ENCODE peak calls at places on chromosomes 12 and 14, in seven cellular contexts. One of them, this sample, is unnamed.
A peak's percentile ranks its signal among the peaks of the same experiment; 100 is the strongest.

GRCh38 chr12:67655829-67656614 is 7.5 kb downstream of the DYRK2 start:
- DNase-seq in T-cell: no peak
- DNase-seq in hypothalamus: no peak
- DNase-seq in right cardiac atrium: no peak
- DNase-seq in amniotic stem cell: no peak
- DNase-seq in anterior cingulate cortex: no peak
- DNase-seq in GOT3: no peak
- DNase-seq in this sample: no peak

GRCh38 chr12:45991289-45992249 is 1.2 kb upstream of the SCAF11 start:
- DNase-seq in hypothalamus: peak; percentile 82
- DNase-seq in right cardiac atrium: peak; percentile 92
- DNase-seq in T-cell: peak; percentile 82
- DNase-seq in amniotic stem cell: peak; percentile 37
- DNase-seq in GOT3: peak; percentile 26
- DNase-seq in anterior cingulate cortex: peak; percentile 77
- DNase-seq in this sample: peak; percentile 36

GRCh38 chr12:123990512-123990911 is 17.5 kb downstream of the ZNF664 start:
- DNase-seq in hypothalamus: no peak
- DNase-seq in GOT3: no peak
- DNase-seq in T-cell: no peak
- DNase-seq in amniotic stem cell: no peak
- DNase-seq in anterior cingulate cortex: no peak
- DNase-seq in right cardiac atrium: no peak
- DNase-seq in this sample: no peak

GRCh38 chr14:104075530-104076151 is 9.9 kb upstream of the ASPG start:
- DNase-seq in GOT3: no peak
- DNase-seq in T-cell: no peak
- DNase-seq in amniotic stem cell: no peak
- DNase-seq in hypothalamus: no peak
- DNase-seq in anterior cingulate cortex: no peak
- DNase-seq in right cardiac atrium: no peak
- DNase-seq in this sample: no peak

GRCh38 chr12:21301-22189 is 45.0 kb upstream of the IQSEC3 start:
- DNase-seq in GOT3: no peak
- DNase-seq in amniotic stem cell: no peak
- DNase-seq in anterior cingulate cortex: no peak
- DNase-seq in hypothalamus: no peak
- DNase-seq in right cardiac atrium: no peak
- DNase-seq in T-cell: no peak
- DNase-seq in this sample: no peak

GRCh38 chr14:105527381-105528196 is 1.2 kb downstream of the TMEM121 start:
- DNase-seq in hypothalamus: no peak
- DNase-seq in anterior cingulate cortex: no peak
- DNase-seq in amniotic stem cell: no peak
- DNase-seq in GOT3: no peak
- DNase-seq in T-cell: no peak
- DNase-seq in right cardiac atrium: peak; percentile 74
- DNase-seq in this sample: no peak

GRCh38 chr12:109871678-109872314 is 8.5 kb downstream of the GLTP start:
- DNase-seq in right cardiac atrium: no peak
- DNase-seq in amniotic stem cell: no peak
- DNase-seq in T-cell: no peak
- DNase-seq in hypothalamus: no peak
- DNase-seq in GOT3: no peak
- DNase-seq in anterior cingulate cortex: no peak
- DNase-seq in this sample: no peak

GRCh38 chr12:127257366-127257935 is 1009.5 kb upstream of the TMEM132C start:
- DNase-seq in hypothalamus: no peak
- DNase-seq in T-cell: no peak
- DNase-seq in amniotic stem cell: no peak
- DNase-seq in anterior cingulate cortex: no peak
- DNase-seq in GOT3: no peak
- DNase-seq in right cardiac atrium: no peak
- DNase-seq in this sample: no peak

GRCh38 chr12:122946690-122947271 is 19.5 kb downstream of the ABCB9 start:
- DNase-seq in T-cell: peak; percentile 55
- DNase-seq in right cardiac atrium: peak; percentile 84
- DNase-seq in GOT3: peak; percentile 88
- DNase-seq in amniotic stem cell: peak; percentile 98
- DNase-seq in hypothalamus: peak; percentile 22
- DNase-seq in anterior cingulate cortex: no peak
- DNase-seq in this sample: no peak

GRCh38 chr12:91565816-91566215 is 383.2 kb upstream of the DCN start:
- DNase-seq in right cardiac atrium: no peak
- DNase-seq in T-cell: no peak
- DNase-seq in amniotic stem cell: no peak
- DNase-seq in anterior cingulate cortex: no peak
- DNase-seq in hypothalamus: no peak
- DNase-seq in GOT3: no peak
- DNase-seq in this sample: no peak

GRCh38 chr14:75452900-75453816 is 25.3 kb downstream of the JDP2 start:
- DNase-seq in amniotic stem cell: peak; percentile 75
- DNase-seq in GOT3: no peak
- DNase-seq in hypothalamus: peak; percentile 22
- DNase-seq in anterior cingulate cortex: peak; percentile 14
- DNase-seq in right cardiac atrium: peak; percentile 90
- DNase-seq in T-cell: no peak
- DNase-seq in this sample: no peak

GRCh38 chr12:118060301-118061010 is 523 bp downstream of the WSB2 start:
- DNase-seq in anterior cingulate cortex: no peak
- DNase-seq in GOT3: no peak
- DNase-seq in amniotic stem cell: no peak
- DNase-seq in hypothalamus: peak; percentile 52
- DNase-seq in T-cell: no peak
- DNase-seq in right cardiac atrium: peak; percentile 82
- DNase-seq in this sample: no peak

GRCh38 chr14:67572608-67573007 is 27.5 kb downstream of the PIGH start:
- DNase-seq in GOT3: no peak
- DNase-seq in right cardiac atrium: no peak
- DNase-seq in T-cell: no peak
- DNase-seq in amniotic stem cell: no peak
- DNase-seq in hypothalamus: no peak
- DNase-seq in anterior cingulate cortex: no peak
- DNase-seq in this sample: no peak

GRCh38 chr12:13530966-13531365 is 334.4 kb downstream of the EMP1 start:
- DNase-seq in GOT3: no peak
- DNase-seq in hypothalamus: peak; percentile 30
- DNase-seq in T-cell: no peak
- DNase-seq in anterior cingulate cortex: peak; percentile 18
- DNase-seq in right cardiac atrium: no peak
- DNase-seq in amniotic stem cell: no peak
- DNase-seq in this sample: no peak

GRCh38 chr14:75648066-75648838 is 12.4 kb downstream of the ERG28 start:
- DNase-seq in amniotic stem cell: peak; percentile 86
- DNase-seq in GOT3: peak; percentile 6
- DNase-seq in anterior cingulate cortex: no peak
- DNase-seq in T-cell: no peak
- DNase-seq in hypothalamus: no peak
- DNase-seq in right cardiac atrium: peak; percentile 77
- DNase-seq in this sample: no peak

GRCh38 chr14:74425525-74426201 is 347 bp downstream of the SYNDIG1L start:
- DNase-seq in right cardiac atrium: peak; percentile 77
- DNase-seq in hypothalamus: peak; percentile 13
- DNase-seq in anterior cingulate cortex: no peak
- DNase-seq in T-cell: peak; percentile 45
- DNase-seq in GOT3: no peak
- DNase-seq in amniotic stem cell: no peak
- DNase-seq in this sample: no peak

GRCh38 chr14:99475179-99475578 is 5.5 kb downstream of the SETD3 start:
- DNase-seq in GOT3: no peak
- DNase-seq in anterior cingulate cortex: no peak
- DNase-seq in T-cell: no peak
- DNase-seq in amniotic stem cell: no peak
- DNase-seq in right cardiac atrium: no peak
- DNase-seq in hypothalamus: no peak
- DNase-seq in this sample: no peak

GRCh38 chr14:54493293-54493692 is 4.5 kb upstream of the GMFB start:
- DNase-seq in GOT3: no peak
- DNase-seq in hypothalamus: no peak
- DNase-seq in T-cell: no peak
- DNase-seq in anterior cingulate cortex: no peak
- DNase-seq in right cardiac atrium: no peak
- DNase-seq in amniotic stem cell: no peak
- DNase-seq in this sample: no peak

GRCh38 chr12:2853626-2854025 is 3.2 kb downstream of the TEX52 start:
- DNase-seq in anterior cingulate cortex: peak; percentile 71
- DNase-seq in right cardiac atrium: peak; percentile 96
- DNase-seq in T-cell: no peak
- DNase-seq in amniotic stem cell: peak; percentile 38
- DNase-seq in GOT3: peak; percentile 8
- DNase-seq in hypothalamus: peak; percentile 74
- DNase-seq in this sample: no peak

GRCh38 chr14:104112609-104113571 is 25.5 kb upstream of the KIF26A start:
- DNase-seq in hypothalamus: no peak
- DNase-seq in T-cell: no peak
- DNase-seq in anterior cingulate cortex: no peak
- DNase-seq in amniotic stem cell: no peak
- DNase-seq in GOT3: no peak
- DNase-seq in right cardiac atrium: peak; percentile 29
- DNase-seq in this sample: no peak

GRCh38 chr14:59582845-59583509 is 6.4 kb upstream of the CCDC175 start:
- DNase-seq in GOT3: no peak
- DNase-seq in right cardiac atrium: no peak
- DNase-seq in anterior cingulate cortex: no peak
- DNase-seq in hypothalamus: no peak
- DNase-seq in amniotic stem cell: no peak
- DNase-seq in T-cell: no peak
- DNase-seq in this sample: no peak

GRCh38 chr14:27090716-27091115 is 492.9 kb upstream of the NOVA1 start:
- DNase-seq in anterior cingulate cortex: no peak
- DNase-seq in hypothalamus: no peak
- DNase-seq in GOT3: no peak
- DNase-seq in amniotic stem cell: no peak
- DNase-seq in right cardiac atrium: no peak
- DNase-seq in T-cell: no peak
- DNase-seq in this sample: no peak

GRCh38 chr12:121467638-121468403 is 67.9 kb downstream of the RNF34 start:
- DNase-seq in right cardiac atrium: no peak
- DNase-seq in GOT3: peak; percentile 16
- DNase-seq in hypothalamus: no peak
- DNase-seq in anterior cingulate cortex: no peak
- DNase-seq in amniotic stem cell: no peak
- DNase-seq in T-cell: no peak
- DNase-seq in this sample: no peak

GRCh38 chr14:44565968-44566367 is 58.9 kb upstream of the FSCB start:
- DNase-seq in right cardiac atrium: no peak
- DNase-seq in GOT3: no peak
- DNase-seq in anterior cingulate cortex: no peak
- DNase-seq in amniotic stem cell: no peak
- DNase-seq in T-cell: no peak
- DNase-seq in hypothalamus: no peak
- DNase-seq in this sample: no peak

GRCh38 chr12:6929806-6930452 is 2.2 kb downstream of the ATN1 start:
- DNase-seq in anterior cingulate cortex: no peak
- DNase-seq in T-cell: no peak
- DNase-seq in hypothalamus: no peak
- DNase-seq in amniotic stem cell: no peak
- DNase-seq in right cardiac atrium: peak; percentile 39
- DNase-seq in GOT3: no peak
- DNase-seq in this sample: no peak

GRCh38 chr12:124537525-124538193 is 29.8 kb downstream of the NCOR2 start:
- DNase-seq in anterior cingulate cortex: peak; percentile 69
- DNase-seq in GOT3: no peak
- DNase-seq in T-cell: no peak
- DNase-seq in hypothalamus: peak; percentile 87
- DNase-seq in amniotic stem cell: no peak
- DNase-seq in right cardiac atrium: no peak
- DNase-seq in this sample: no peak

GRCh38 chr12:115079760-115080159 is 395.8 kb upstream of the TBX3 start:
- DNase-seq in anterior cingulate cortex: no peak
- DNase-seq in amniotic stem cell: no peak
- DNase-seq in right cardiac atrium: no peak
- DNase-seq in T-cell: no peak
- DNase-seq in hypothalamus: no peak
- DNase-seq in GOT3: no peak
- DNase-seq in this sample: no peak

GRCh38 chr14:69719501-69719951 is 47.4 kb upstream of the SRSF5 start:
- DNase-seq in right cardiac atrium: peak; percentile 81
- DNase-seq in GOT3: no peak
- DNase-seq in hypothalamus: no peak
- DNase-seq in T-cell: no peak
- DNase-seq in anterior cingulate cortex: no peak
- DNase-seq in amniotic stem cell: peak; percentile 14
- DNase-seq in this sample: no peak

GRCh38 chr12:24153041-24153440 is 203.6 kb upstream of the SOX5 start:
- DNase-seq in amniotic stem cell: no peak
- DNase-seq in right cardiac atrium: no peak
- DNase-seq in T-cell: no peak
- DNase-seq in anterior cingulate cortex: no peak
- DNase-seq in GOT3: no peak
- DNase-seq in hypothalamus: no peak
- DNase-seq in this sample: no peak

GRCh38 chr12:42574879-42575278 is 14.7 kb downstream of the PRICKLE1 start:
- DNase-seq in anterior cingulate cortex: no peak
- DNase-seq in right cardiac atrium: no peak
- DNase-seq in amniotic stem cell: no peak
- DNase-seq in GOT3: no peak
- DNase-seq in hypothalamus: no peak
- DNase-seq in T-cell: no peak
- DNase-seq in this sample: no peak

GRCh38 chr12:69252033-69252432 is 12.7 kb downstream of the CPSF6 start:
- DNase-seq in anterior cingulate cortex: no peak
- DNase-seq in GOT3: no peak
- DNase-seq in right cardiac atrium: no peak
- DNase-seq in T-cell: no peak
- DNase-seq in amniotic stem cell: no peak
- DNase-seq in hypothalamus: no peak
- DNase-seq in this sample: no peak

GRCh38 chr12:61993734-61994345 is 266.4 kb upstream of the USP15 start:
- DNase-seq in hypothalamus: no peak
- DNase-seq in amniotic stem cell: no peak
- DNase-seq in right cardiac atrium: no peak
- DNase-seq in T-cell: no peak
- DNase-seq in anterior cingulate cortex: no peak
- DNase-seq in GOT3: no peak
- DNase-seq in this sample: no peak

GRCh38 chr12:120538281-120539156 is 4.4 kb downstream of the RNF10 start:
- DNase-seq in amniotic stem cell: no peak
- DNase-seq in T-cell: no peak
- DNase-seq in hypothalamus: peak; percentile 19
- DNase-seq in right cardiac atrium: peak; percentile 81
- DNase-seq in GOT3: no peak
- DNase-seq in anterior cingulate cortex: no peak
- DNase-seq in this sample: no peak

GRCh38 chr12:32036477-32037263 is 70.0 kb upstream of the BICD1 start:
- DNase-seq in T-cell: no peak
- DNase-seq in amniotic stem cell: no peak
- DNase-seq in anterior cingulate cortex: no peak
- DNase-seq in right cardiac atrium: no peak
- DNase-seq in hypothalamus: no peak
- DNase-seq in GOT3: no peak
- DNase-seq in this sample: no peak

GRCh38 chr14:84988391-84988790 is 541.6 kb upstream of the FLRT2 start:
- DNase-seq in amniotic stem cell: no peak
- DNase-seq in anterior cingulate cortex: no peak
- DNase-seq in T-cell: no peak
- DNase-seq in hypothalamus: no peak
- DNase-seq in GOT3: no peak
- DNase-seq in right cardiac atrium: no peak
- DNase-seq in this sample: no peak

GRCh38 chr12:122865268-122866231 is 30.3 kb downstream of the HIP1R start:
- DNase-seq in right cardiac atrium: peak; percentile 56
- DNase-seq in hypothalamus: no peak
- DNase-seq in anterior cingulate cortex: no peak
- DNase-seq in T-cell: peak; percentile 41
- DNase-seq in GOT3: no peak
- DNase-seq in amniotic stem cell: no peak
- DNase-seq in this sample: no peak

GRCh38 chr12:79691299-79692248 is 810 bp upstream of the PAWR start:
- DNase-seq in T-cell: no peak
- DNase-seq in right cardiac atrium: no peak
- DNase-seq in amniotic stem cell: peak; percentile 70
- DNase-seq in hypothalamus: peak; percentile 21
- DNase-seq in GOT3: peak; percentile 10
- DNase-seq in anterior cingulate cortex: no peak
- DNase-seq in this sample: no peak